ENCODE peak calls at places on chromosomes 4 and X, in nine cellular contexts. I, L, C, Y, Q, B, M, P and H are unnamed samples.

GRCh38 chrX:71930298-71930697 is 19.7 kb downstream of the NHSL2 start:
- DNase-seq in M (no peak), B (no peak), I (no peak), L (no peak), C (no peak), Q (no peak), Y (no peak), P (no peak), H (peak; percentile 36)

GRCh38 chr4:14196141-14196540 is 568.6 kb upstream of the BOD1L1 start:
- DNase-seq in Q (peak; percentile 60), M (no peak), P (peak; percentile 83), C (peak; percentile 71), Y (peak; percentile 33), L (no peak), I (peak; percentile 58), B (peak; percentile 71), H (peak; percentile 76)

GRCh38 chr4:3673716-3674478 is 92.3 kb upstream of the ADRA2C start:
- DNase-seq in L (no peak), C (no peak), Q (peak; percentile 27), P (no peak), M (no peak), B (peak; percentile 56), I (no peak), Y (no peak), H (no peak)

GRCh38 chr4:120049732-120050494 is 16.7 kb downstream of the MAD2L1 start:
- DNase-seq in L (peak; percentile 72), P (peak; percentile 92), I (peak; percentile 61), C (peak; percentile 80), Q (no peak), M (peak; percentile 56), B (no peak), Y (peak; percentile 52), H (peak; percentile 88)

GRCh38 chrX:20361081-20361889 is 94.6 kb upstream of the RPS6KA3 start:
- DNase-seq in B (no peak), C (no peak), I (no peak), M (no peak), Q (no peak), L (no peak), Y (peak; percentile 17), P (peak; percentile 72), H (peak; percentile 76)

GRCh38 chrX:34426334-34426733 is 230.8 kb downstream of the TMEM47 start:
- DNase-seq in I (no peak), Y (no peak), B (no peak), L (no peak), P (peak; percentile 15), Q (no peak), M (no peak), C (peak; percentile 1), H (peak; percentile 12)

GRCh38 chr4:88017516-88018302 is 10.3 kb downstream of the PKD2 start:
- DNase-seq in C (peak; percentile 81), Q (no peak), P (peak; percentile 98), B (no peak), L (no peak), M (no peak), Y (no peak), I (peak; percentile 90), H (peak; percentile 97)

GRCh38 chrX:150899191-150899757 is 806 bp upstream of the CD99L2 start:
- DNase-seq in C (peak; percentile 13), Q (peak; percentile 65), M (peak; percentile 37), L (peak; percentile 22), B (peak; percentile 83), Y (peak; percentile 35), P (peak; percentile 28), I (peak; percentile 14), H (peak; percentile 15)

GRCh38 chr4:109169160-109169559 is 133.3 kb downstream of the COL25A1 start:
- DNase-seq in B (no peak), M (no peak), P (peak; percentile 10), C (no peak), L (no peak), I (no peak), Y (no peak), Q (no peak), H (peak; percentile 19)

GRCh38 chr4:52106142-52106541 is 55.0 kb downstream of the SPATA18 start:
- DNase-seq in I (no peak), Y (no peak), C (no peak), B (no peak), Q (no peak), M (no peak), P (no peak), L (no peak), H (no peak)

GRCh38 chr4:105765690-105766407 is 57.3 kb downstream of the GSTCD start:
- DNase-seq in C (peak; percentile 85), P (peak; percentile 93), Y (no peak), I (peak; percentile 92), M (no peak), B (no peak), L (no peak), Q (no peak), H (peak; percentile 92)

GRCh38 chrX:104618106-104618895 is 52.3 kb downstream of the IL1RAPL2 start:
- DNase-seq in C (peak; percentile 93), Y (no peak), I (peak; percentile 84), M (no peak), B (no peak), Q (no peak), P (no peak), L (no peak), H (no peak)

GRCh38 chr4:24910504-24910903 is 2.3 kb downstream of the CCDC149 start:
- DNase-seq in P (peak; percentile 62), M (no peak), Y (no peak), B (no peak), L (no peak), I (no peak), C (no peak), Q (no peak), H (no peak)

GRCh38 chr4:120921456-120922389 is 803 bp downstream of the PRDM5 start:
- DNase-seq in M (no peak), Y (peak; percentile 77), L (peak; percentile 63), B (peak; percentile 91), C (peak; percentile 53), P (peak; percentile 60), Q (peak; percentile 90), I (peak; percentile 65), H (peak; percentile 77)

GRCh38 chr4:150972592-150972991 is 42.5 kb downstream of the LRBA start:
- DNase-seq in Y (no peak), M (no peak), I (no peak), B (no peak), Q (no peak), P (peak; percentile 59), L (no peak), C (no peak), H (no peak)

GRCh38 chr4:132572210-132572609 is 576.9 kb upstream of the PCDH10 start:
- DNase-seq in I (no peak), Y (no peak), L (no peak), B (no peak), P (peak; percentile 36), M (no peak), C (no peak), Q (no peak), H (peak; percentile 22)

GRCh38 chr4:23040539-23040938 is 347.8 kb downstream of the GBA3 start:
- DNase-seq in Q (no peak), P (no peak), B (no peak), Y (no peak), L (no peak), I (no peak), C (no peak), M (no peak), H (no peak)

GRCh38 chr4:16757080-16757521 is 141.3 kb downstream of the LDB2 start:
- DNase-seq in M (peak; percentile 15), L (no peak), P (no peak), I (no peak), Y (no peak), Q (no peak), B (no peak), C (peak; percentile 35), H (peak; percentile 37)

GRCh38 chr4:62771656-62772557 is 1571.8 kb downstream of the ADGRL3 start:
- DNase-seq in C (no peak), B (peak; percentile 9), Q (no peak), L (no peak), M (no peak), Y (no peak), I (no peak), P (no peak), H (no peak)

GRCh38 chrX:35842657-35843056 is 44.5 kb downstream of the MAGEB16 start:
- DNase-seq in Y (no peak), L (no peak), P (no peak), M (no peak), B (no peak), I (no peak), Q (no peak), C (no peak), H (no peak)

GRCh38 chr4:19298998-19299397 is 952.7 kb upstream of the SLIT2 start:
- DNase-seq in B (no peak), I (no peak), M (peak; percentile 46), C (no peak), L (no peak), Y (no peak), Q (no peak), P (no peak), H (peak; percentile 11)
- H3K4me3 ChIP-seq in B (no peak overlapping the region), I (no peak overlapping the region), M (no peak overlapping the region), C (no peak overlapping the region), L (no peak overlapping the region), Y (no peak overlapping the region), Q (no peak overlapping the region), P (no peak overlapping the region), H (no peak overlapping the region)

GRCh38 chrX:126137899-126138298 is 28.2 kb downstream of the DCAF12L2 start:
- DNase-seq in M (peak; percentile 8), I (no peak), L (no peak), Y (no peak), B (no peak), P (no peak), C (no peak), Q (no peak), H (peak; percentile 0)
- TF ChIP-seq CTCF in M (peak; percentile 49), I (peak; percentile 22), L (no peak), Y (no peak), B (no peak), P (no peak), C (peak; percentile 38), Q (no peak), H (no peak)

DNA sequence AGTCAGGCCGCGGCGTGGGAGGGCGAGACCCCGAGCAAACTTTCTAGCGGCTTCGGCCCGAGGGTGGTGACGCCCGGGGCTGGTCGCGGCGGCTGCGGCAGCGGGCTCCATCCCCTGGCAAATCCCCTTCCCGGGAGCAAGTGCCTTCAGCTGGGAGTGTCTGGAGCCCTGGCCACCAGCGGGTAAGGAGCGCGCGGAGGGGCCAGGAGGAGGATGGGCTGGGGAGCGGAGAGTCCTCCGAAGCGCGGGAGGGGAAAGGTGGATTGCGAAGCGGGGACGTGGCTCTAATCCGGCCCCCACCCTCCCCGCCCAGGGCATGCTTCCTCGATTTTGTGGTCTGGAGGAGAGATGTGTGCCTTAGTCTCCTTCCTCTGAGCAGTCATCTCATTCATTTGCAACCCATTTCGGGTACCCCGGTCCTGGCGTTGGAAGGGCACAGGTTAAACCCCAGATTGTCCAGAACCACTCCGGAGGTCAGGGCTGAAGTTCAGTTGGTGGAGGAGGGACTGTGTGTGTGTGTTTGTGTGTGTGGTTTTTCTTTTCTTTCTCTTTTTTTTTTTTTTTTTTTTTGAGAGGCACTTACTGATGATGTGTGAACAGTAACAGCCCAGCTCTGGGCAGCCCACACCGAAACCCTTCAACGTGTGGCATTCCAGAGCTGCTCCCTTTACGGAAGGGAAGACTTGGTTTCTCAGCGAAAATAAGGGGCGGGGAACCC is 499 bp downstream of the SGMS2 start:
- DNase-seq in I (peak; percentile 71), B (no peak), M (peak; percentile 9), Y (no peak), P (peak; percentile 66), C (peak; percentile 52), L (no peak), Q (peak; percentile 80), H (peak; percentile 71)
- H3K4me3 ChIP-seq in I (peak overlapping the region; percentile 97), B (peak overlapping the region; percentile 74), M (peak overlapping the region; percentile 79), Y (peak overlapping the region; percentile 90), P (peak overlapping the region; percentile 78), C (peak overlapping the region; percentile 78), L (peak overlapping the region; percentile 61), Q (peak overlapping the region; percentile 56), H (peak overlapping the region; percentile 87)

GRCh38 chr4:113893546-113893945 is 85.9 kb downstream of the ARSJ start:
- DNase-seq in I (no peak), Q (no peak), P (peak; percentile 56), L (no peak), M (no peak), B (no peak), C (peak; percentile 29), Y (no peak), H (peak; percentile 51)
- TF ChIP-seq CTCF in I (peak; percentile 35), Q (no peak), P (peak; percentile 44), L (no peak), M (peak; percentile 47), B (no peak), C (peak; percentile 54), Y (no peak), H (peak; percentile 19)